ENCODE peak calls at places on chromosomes 2 and 18, in nine cellular contexts. N is PC-3, P is endodermal cell, F is cardiac muscle cell, T is brain microvascular endothelial cell, A is heart right ventricle, W is RWPE1, I is coronary artery, D is Panc1. Q is an unnamed sample.

GRCh38 chr18:63344918-63345317 is 22.1 kb downstream of the KDSR start:
- DNase-seq in D (no peak), F (no peak), N (no peak), I (no peak), W (no peak), A (no peak), P (no peak), T (no peak), Q (no peak)

GRCh38 chr2:216820709-216821108 is 39.2 kb downstream of the TNP1 start:
- DNase-seq in N (no peak), T (no peak), D (no peak), I (no peak), W (no peak), A (no peak), F (no peak), P (no peak), Q (no peak)

GRCh38 chr2:172427256-172427989 is at the start of gene ITGA6:
- DNase-seq in P (peak), I (no peak), A (peak), D (no peak), N (peak), W (peak), T (peak), F (peak), Q (peak)

GRCh38 chr2:42742740-42743666 is 20.9 kb downstream of the OXER1 start:
- DNase-seq in P (no peak), T (no peak), A (no peak), D (no peak), W (no peak), I (no peak), F (no peak), N (peak), Q (no peak)

GRCh38 chr2:45274190-45274926 is 265.1 kb upstream of the SIX2 start:
- DNase-seq in T (no peak), N (peak), D (no peak), A (no peak), I (no peak), F (no peak), P (no peak), W (no peak), Q (no peak)

GRCh38 chr2:173996766-173997165 is 31.6 kb upstream of the SP3 start:
- DNase-seq in P (no peak), A (no peak), F (peak), W (no peak), T (no peak), N (no peak), I (no peak), D (no peak), Q (no peak)

GRCh38 chr2:44295636-44296359 is 20.5 kb downstream of the SLC3A1 start:
- DNase-seq in T (no peak), A (no peak), N (no peak), I (no peak), D (no peak), P (peak), F (peak), W (no peak), Q (no peak)

GRCh38 chr2:750628-751027 is 73.4 kb upstream of the TMEM18 start:
- DNase-seq in D (no peak), W (no peak), F (no peak), T (no peak), A (no peak), N (no peak), I (no peak), P (no peak), Q (no peak)

GRCh38 chr2:223744580-223744979 is 92.8 kb downstream of the AP1S3 start:
- DNase-seq in D (no peak), N (no peak), F (peak), A (no peak), P (no peak), W (no peak), I (no peak), T (peak), Q (no peak)

GRCh38 chr2:26590960-26591618 is 50.1 kb downstream of the CIB4 start:
- DNase-seq in N (no peak), W (no peak), F (no peak), P (no peak), A (no peak), T (no peak), D (no peak), I (peak), Q (peak)

GRCh38 chr2:34096552-34097171 is 497.6 kb upstream of the FAM98A start:
- DNase-seq in P (peak), T (peak), F (peak), A (peak), I (no peak), W (peak), D (peak), N (peak), Q (no peak)

GRCh38 chr2:10373931-10374330 is 71.2 kb downstream of the HPCAL1 start:
- DNase-seq in D (no peak), W (no peak), T (no peak), P (no peak), A (no peak), I (no peak), F (no peak), N (no peak), Q (no peak)

GRCh38 chr2:27952070-27952469 is 61.5 kb downstream of the BABAM2 start:
- DNase-seq in T (no peak), I (no peak), A (no peak), W (no peak), D (no peak), F (no peak), P (no peak), N (no peak), Q (no peak)

GRCh38 chr2:172336681-172337080 is 90.7 kb upstream of the ITGA6 start:
- DNase-seq in T (peak), I (no peak), D (no peak), P (no peak), F (no peak), N (peak), W (no peak), A (no peak), Q (no peak)

GRCh38 chr2:46381263-46381849 is 84.1 kb downstream of the EPAS1 start:
- DNase-seq in D (no peak), P (peak), T (no peak), F (no peak), I (no peak), A (no peak), N (no peak), W (no peak), Q (no peak)

GRCh38 chr2:28643911-28644334 is 107.7 kb upstream of the PPP1CB start:
- DNase-seq in F (no peak), N (peak), T (no peak), P (no peak), I (peak), W (peak), D (no peak), A (no peak), Q (no peak)

GRCh38 chr18:58687871-58688308 is 16.6 kb downstream of the MALT1 start:
- DNase-seq in I (no peak), N (no peak), F (no peak), T (no peak), W (no peak), P (no peak), A (no peak), D (no peak), Q (no peak)

GRCh38 chr18:25111382-25112070 is 240.4 kb downstream of the ZNF521 start:
- DNase-seq in F (no peak), W (no peak), I (no peak), P (no peak), T (no peak), A (no peak), D (no peak), N (no peak), Q (no peak)

GRCh38 chr18:36660311-36660710 is 168.5 kb downstream of the TPGS2 start:
- DNase-seq in A (peak), N (no peak), T (no peak), P (no peak), D (no peak), F (no peak), I (no peak), W (no peak), Q (no peak)

GRCh38 chr2:128282246-128282975 is 36.3 kb downstream of the HS6ST1 start:
- DNase-seq in A (no peak), F (no peak), D (no peak), W (no peak), N (no peak), T (no peak), I (no peak), P (no peak), Q (peak)

GRCh38 chr2:223460774-223461211 is 141.4 kb downstream of the SCG2 start:
- DNase-seq in D (no peak), T (peak), A (no peak), I (no peak), N (peak), F (no peak), P (no peak), W (peak), Q (no peak)

GRCh38 chr18:6315556-6316331 is 99.0 kb downstream of the L3MBTL4 start:
- DNase-seq in F (no peak), W (no peak), T (no peak), D (no peak), P (no peak), A (no peak), I (no peak), N (no peak), Q (no peak)

GRCh38 chr18:38552729-38553411 is 987.3 kb upstream of the CELF4 start:
- DNase-seq in A (no peak), N (no peak), T (no peak), D (no peak), F (no peak), P (no peak), I (no peak), W (no peak), Q (no peak)

GRCh38 chr2:229132236-229132635 is 138.9 kb downstream of the PID1 start:
- DNase-seq in N (no peak), D (no peak), T (no peak), P (no peak), I (no peak), A (no peak), F (no peak), W (no peak), Q (no peak)

GRCh38 chr2:158192515-158193234 is 91.0 kb downstream of the UPP2 start:
- DNase-seq in F (no peak), I (no peak), P (no peak), D (no peak), T (no peak), A (no peak), N (no peak), W (no peak), Q (no peak)

GRCh38 chr18:25058520-25058919 is 293.4 kb downstream of the ZNF521 start:
- DNase-seq in P (no peak), I (no peak), A (no peak), W (no peak), D (no peak), F (no peak), T (no peak), N (no peak), Q (no peak)

GRCh38 chr2:208175843-208176160 is 12.4 kb upstream of the CRYGA start:
- DNase-seq in W (no peak), F (no peak), T (no peak), I (no peak), P (no peak), N (no peak), D (no peak), A (no peak), Q (no peak)

GRCh38 chr2:74375838-74376237 is 4.3 kb downstream of the DCTN1 start:
- DNase-seq in D (no peak), N (no peak), W (no peak), P (no peak), T (no peak), A (no peak), F (no peak), I (no peak), Q (no peak)

GRCh38 chr2:112888350-112888749 is 22.6 kb upstream of the IL37 start:
- DNase-seq in I (no peak), T (no peak), D (no peak), N (no peak), W (no peak), A (no peak), F (no peak), P (no peak), Q (no peak)

GRCh38 chr2:56209701-56210100 is 25.9 kb downstream of the CCDC85A start:
- DNase-seq in P (no peak), D (no peak), I (no peak), A (no peak), T (no peak), F (no peak), W (no peak), N (no peak), Q (no peak)

GRCh38 chr2:187263675-187264580 is 184.1 kb downstream of the CALCRL start:
- DNase-seq in D (no peak), W (no peak), P (peak), I (no peak), N (no peak), T (no peak), F (no peak), A (no peak), Q (no peak)

GRCh38 chr2:12579018-12579417 is 137.7 kb upstream of the TRIB2 start:
- DNase-seq in W (no peak), F (no peak), N (peak), T (no peak), P (no peak), A (no peak), I (no peak), D (no peak), Q (no peak)

GRCh38 chr2:121837596-121837995 is 82.1 kb downstream of the TSN start:
- DNase-seq in W (no peak), F (no peak), N (no peak), T (no peak), P (no peak), I (no peak), D (no peak), A (no peak), Q (no peak)

GRCh38 chr2:1556286-1556685 is 143.0 kb downstream of the TPO start:
- DNase-seq in I (no peak), A (no peak), T (no peak), F (no peak), W (no peak), D (no peak), N (no peak), P (no peak), Q (peak)

GRCh38 chr2:179302149-179302548 is 37.5 kb upstream of the SESTD1 start:
- DNase-seq in P (no peak), D (no peak), I (no peak), T (no peak), A (no peak), F (no peak), N (no peak), W (no peak), Q (no peak)

GRCh38 chr2:147424766-147425165 is 420.1 kb upstream of the ACVR2A start:
- DNase-seq in D (no peak), I (no peak), T (no peak), F (no peak), N (peak), P (no peak), W (no peak), A (no peak), Q (no peak)

GRCh38 chr2:113173563-113174368 is at the start of gene PSD4:
- DNase-seq in A (peak), F (no peak), D (no peak), W (no peak), N (no peak), P (peak), I (no peak), T (no peak), Q (peak)

GRCh38 chr2:158893057-158893456 is 75.4 kb upstream of the TANC1 start:
- DNase-seq in W (peak), N (no peak), P (no peak), I (no peak), D (no peak), A (no peak), F (no peak), T (no peak), Q (no peak)

GRCh38 chr2:890214-890613 is 60.4 kb upstream of the SNTG2 start:
- DNase-seq in T (no peak), I (no peak), A (no peak), F (no peak), N (no peak), D (no peak), P (peak), W (no peak), Q (no peak)

GRCh38 chr2:54143780-54144179 is 28.4 kb downstream of the ACYP2 start:
- DNase-seq in P (no peak), D (no peak), T (no peak), W (no peak), A (no peak), I (no peak), F (no peak), N (peak), Q (no peak)

GRCh38 chr2:54139210-54139609 is 23.8 kb downstream of the ACYP2 start:
- DNase-seq in D (no peak), N (no peak), W (no peak), T (no peak), P (no peak), A (no peak), I (no peak), F (no peak), Q (no peak)
- H3K27ac ChIP-seq in D (no peak), N (no peak), W (no peak), T (no peak), P (no peak), A (no peak), I (no peak), F (no peak), Q (no peak)

GRCh38 chr2:213627054-213627710 is 342.9 kb downstream of the SPAG16 start:
- DNase-seq in N (no peak), W (no peak), T (no peak), D (no peak), P (no peak), F (no peak), A (no peak), I (no peak), Q (no peak)
- TF ChIP-seq CTCF in N (peak), W (no peak), T (no peak), D (no peak), P (peak), F (no peak), A (no peak), I (no peak), Q (no peak)

GRCh38 chr2:139317259-139317658 is 537.1 kb upstream of the NXPH2 start:
- DNase-seq in D (no peak), T (no peak), P (no peak), W (no peak), N (no peak), A (no peak), I (no peak), F (no peak), Q (no peak)
- H3K27ac ChIP-seq in D (no peak), T (no peak), P (no peak), W (no peak), N (no peak), A (no peak), I (no peak), F (no peak), Q (no peak)

GRCh38 chr2:232141591-232141990 is 180.1 kb downstream of the DIS3L2 start:
- DNase-seq in I (no peak), T (no peak), D (no peak), A (no peak), F (no peak), N (no peak), W (no peak), P (no peak), Q (no peak)

GRCh38 chr2:232139786-232140562 is 178.5 kb downstream of the DIS3L2 start:
- DNase-seq in A (no peak), P (no peak), W (no peak), N (peak), D (no peak), F (no peak), I (no peak), T (no peak), Q (no peak)

GRCh38 chr2:232139171-232139594 is 177.7 kb downstream of the DIS3L2 start:
- DNase-seq in F (no peak), I (no peak), W (no peak), D (no peak), T (no peak), A (no peak), N (no peak), P (no peak), Q (no peak)

GRCh38 chr2:232142502-232142901 is 181.0 kb downstream of the DIS3L2 start:
- DNase-seq in P (no peak), T (no peak), D (no peak), I (no peak), N (no peak), W (no peak), A (no peak), F (no peak), Q (no peak)

DNA sequence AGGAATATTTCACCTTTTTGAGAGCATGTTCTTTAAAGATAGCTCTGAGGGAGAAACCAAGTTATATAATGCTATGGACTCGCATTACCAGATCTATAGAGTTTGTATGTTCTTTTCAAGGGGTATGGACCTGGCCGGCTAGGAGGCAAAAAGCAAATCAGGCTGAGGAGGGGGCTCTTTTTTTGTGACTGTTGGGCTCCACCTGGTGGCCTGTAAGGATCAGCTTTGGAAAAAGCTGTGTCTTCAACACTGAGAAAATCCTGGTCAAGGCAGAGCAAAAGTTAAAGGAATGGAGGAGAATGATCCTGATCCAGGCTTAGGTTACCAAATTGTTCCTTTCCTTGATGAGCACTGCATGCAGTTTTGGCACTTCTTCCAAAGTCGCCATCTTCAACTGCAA is 180.5 kb downstream of the DIS3L2 start:
- DNase-seq in F (peak), W (peak), D (peak), I (no peak), T (peak), A (peak), N (peak), P (peak), Q (no peak)
- TF ChIP-seq CTCF in F (peak), W (peak), D (peak), I (no peak), T (peak), A (peak), N (peak), P (peak), Q (peak)

GRCh38 chr2:240252191-240252871 is 111.9 kb upstream of the OTOS start:
- DNase-seq in N (no peak), P (peak), A (no peak), D (no peak), F (no peak), W (no peak), T (no peak), I (peak), Q (peak)

GRCh38 chr2:240253583-240254145 is 113.2 kb upstream of the OTOS start:
- DNase-seq in F (no peak), W (no peak), N (no peak), A (no peak), P (no peak), T (no peak), I (no peak), D (no peak), Q (no peak)

GRCh38 chr2:240254337-240255164 is 114.1 kb upstream of the OTOS start:
- DNase-seq in I (no peak), W (no peak), P (peak), N (no peak), D (no peak), A (peak), T (no peak), F (no peak), Q (no peak)

GRCh38 chr2:240251848-240252190 is 111.4 kb upstream of the OTOS start:
- DNase-seq in N (no peak), P (no peak), T (no peak), I (no peak), W (no peak), F (no peak), A (no peak), D (no peak), Q (no peak)

GRCh38 chr2:240252872-240253511 is 112.5 kb upstream of the OTOS start:
- DNase-seq in F (no peak), A (no peak), D (no peak), I (no peak), T (no peak), W (no peak), P (no peak), N (no peak), Q (peak)
- H3K27ac ChIP-seq in F (no peak), A (no peak), D (no peak), I (no peak), T (no peak), W (peak), P (no peak), N (no peak), Q (no peak)

GRCh38 chr2:15713475-15713874 is 121.8 kb downstream of the DDX1 start:
- DNase-seq in A (no peak), P (no peak), N (no peak), F (no peak), W (no peak), I (no peak), D (no peak), T (no peak), Q (no peak)
- TF ChIP-seq CTCF in A (no peak), P (no peak), N (no peak), F (no peak), W (no peak), I (no peak), D (no peak), T (no peak), Q (no peak)

DNA sequence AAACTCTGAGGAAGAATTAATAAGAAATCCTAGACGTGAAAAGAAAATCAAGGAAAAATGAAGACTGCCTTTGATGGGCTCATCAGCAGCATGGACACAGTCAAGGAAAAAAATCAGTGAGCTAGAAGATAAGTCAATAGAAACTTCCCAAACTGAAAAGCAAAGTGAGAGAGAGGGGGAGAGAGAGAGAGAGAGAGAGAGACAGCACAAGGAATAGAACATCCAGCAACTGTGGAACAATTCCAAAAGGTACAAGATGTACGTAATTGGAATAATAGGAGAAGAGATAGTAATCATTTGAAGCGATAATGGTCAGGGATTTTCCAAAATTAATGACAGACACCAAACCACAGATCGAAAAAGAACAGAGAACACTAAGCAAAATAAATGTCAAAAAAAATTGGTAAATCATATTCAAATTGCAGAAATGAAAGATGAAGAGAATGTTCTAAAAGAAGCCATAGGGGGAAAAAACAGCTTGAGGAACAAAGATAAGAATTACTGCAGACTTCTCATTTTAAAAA is 54.5 kb downstream of the TBC1D8 start:
- DNase-seq in F (no peak), T (no peak), I (no peak), D (no peak), P (no peak), W (no peak), N (no peak), A (no peak), Q (no peak)
- H3K27ac ChIP-seq in F (no peak), T (no peak), I (no peak), D (peak), P (no peak), W (no peak), N (no peak), A (no peak), Q (no peak)

GRCh38 chr18:21851327-21851961 is 110.9 kb downstream of the MIB1 start:
- DNase-seq in N (peak), A (no peak), W (peak), F (no peak), D (no peak), P (no peak), T (no peak), I (no peak), Q (no peak)
- TF ChIP-seq CTCF in N (peak), A (peak), W (peak), F (peak), D (peak), P (peak), T (peak), I (no peak), Q (peak)